ENCODE peak calls at places on chromosomes 16 and 17, in four cellular contexts. P is HepG2, T is A549, J is K562. U is an unnamed sample.

GRCh38 chr17:50920891-50921595 is 54.9 kb upstream of the TOB1 start:
- DNase-seq in P (no peak), T (no peak), J (no peak), U (no peak)

GRCh38 chr17:82153295-82153691 is 55.3 kb upstream of the FASN start:
- DNase-seq in T (no peak), J (no peak), P (no peak), U (no peak)

GRCh38 chr16:71846443-71846842 is 667 bp downstream of the ATXN1L start:
- DNase-seq in J (no peak), T (no peak), P (no peak), U (peak; percentile 21)

GRCh38 chr17:82449136-82449882 is 1.2 kb downstream of the CYBC1 start:
- DNase-seq in J (no peak), P (no peak), T (no peak), U (no peak)

GRCh38 chr17:9080296-9080914 is 59.1 kb downstream of the NTN1 start:
- DNase-seq in J (no peak), P (no peak), T (no peak), U (no peak)

GRCh38 chr16:23469814-23470213 is 16.8 kb upstream of the COG7 start:
- DNase-seq in P (no peak), J (no peak), T (peak; percentile 38), U (no peak)

GRCh38 chr17:49450735-49451134 is 36.1 kb upstream of the PHB1 start:
- DNase-seq in P (no peak), T (no peak), J (no peak), U (no peak)

GRCh38 chr16:14378684-14379467 is 251.2 kb downstream of the PARN start:
- DNase-seq in T (peak; percentile 38), P (no peak), J (peak; percentile 49), U (no peak)

GRCh38 chr16:12971216-12971615 is 69.8 kb downstream of the SHISA9 start:
- DNase-seq in J (no peak), T (peak; percentile 61), P (no peak), U (no peak)

GRCh38 chr16:87447323-87447722 is 45.5 kb downstream of the ZCCHC14 start:
- DNase-seq in T (no peak), P (no peak), J (no peak), U (no peak)

GRCh38 chr16:53201900-53202299 is 147.1 kb downstream of the CHD9 start:
- DNase-seq in P (no peak), J (no peak), T (no peak), U (no peak)

DNA sequence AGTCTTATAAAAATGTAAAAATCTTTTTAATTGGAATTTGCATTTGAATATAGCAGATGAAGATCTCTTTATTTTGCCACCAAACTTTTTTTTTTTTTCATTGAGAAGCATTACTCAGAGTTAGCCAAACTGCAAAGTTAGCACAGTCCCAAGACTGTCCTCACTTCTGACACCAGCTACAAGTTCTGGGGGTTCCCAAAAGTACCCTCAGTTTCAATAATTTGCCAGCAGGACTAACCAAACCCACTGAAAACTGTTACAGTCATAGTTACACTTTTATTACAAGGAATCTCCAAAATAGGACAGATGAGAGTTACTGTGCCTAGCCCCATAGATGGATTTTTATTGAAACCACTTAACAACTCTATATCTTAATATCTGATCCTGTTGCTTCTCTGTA is 144.1 kb downstream of the CHD9 start:
- DNase-seq in P (no peak), J (no peak), T (no peak), U (no peak)
- TF ChIP-seq JUN in P (no peak), J (no peak), T (no peak), U (no peak)

DNA sequence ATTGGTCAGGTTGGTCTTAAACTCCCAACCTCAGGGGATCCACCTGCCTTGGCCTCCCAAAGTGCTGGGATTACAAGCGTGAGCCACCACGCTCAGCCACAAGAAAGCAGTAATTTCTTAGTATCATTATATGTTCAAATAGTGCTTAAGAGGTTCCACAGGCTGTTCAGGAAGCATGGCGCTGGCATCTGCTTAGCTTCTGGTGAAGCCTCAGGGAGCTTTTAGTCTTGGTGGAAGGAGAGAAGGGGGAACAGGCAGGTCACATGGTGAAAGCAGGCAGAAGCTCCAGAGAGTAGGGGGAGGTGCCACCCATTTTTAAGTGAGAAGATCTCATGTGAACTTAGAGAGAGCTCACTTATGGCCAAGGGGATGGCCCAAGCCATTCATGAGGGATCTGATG is 3.7 kb upstream of the SEC14L1 start:
- DNase-seq in T (no peak), J (no peak), P (no peak), U (no peak)
- H3K4me1 ChIP-seq in T (peaks cover 23% of the 10 kb centered on the region), J (peaks cover 19% of the 10 kb centered on the region), P (peaks cover 36% of the 10 kb centered on the region), U (peaks cover 18% of the 10 kb centered on the region)

GRCh38 chr16:73505178-73505968 is 457.4 kb upstream of the ZFHX3 start:
- DNase-seq in J (no peak), T (no peak), P (no peak), U (no peak)
- TF ChIP-seq JUN in J (no peak), T (no peak), P (no peak), U (no peak)

DNA sequence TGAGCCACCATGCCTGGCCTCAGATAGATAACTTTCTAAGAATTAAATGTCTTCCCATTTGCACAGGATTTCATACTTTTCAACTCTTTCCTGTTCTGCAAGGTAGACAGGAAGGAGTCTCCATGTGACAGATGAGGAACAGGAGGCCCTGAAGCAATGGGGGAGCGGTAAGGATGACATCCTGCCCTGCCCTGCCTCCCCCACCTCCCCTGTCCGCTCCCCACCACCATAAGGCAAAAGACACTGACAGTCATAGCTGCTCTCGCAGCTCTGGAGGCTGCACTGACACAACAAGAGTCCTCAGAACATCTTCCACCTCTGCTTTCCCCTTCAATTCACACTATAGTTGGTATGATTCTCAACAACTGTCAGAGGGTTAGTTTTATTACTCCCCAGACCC is 9.7 kb downstream of the CENPV start:
- DNase-seq in T (no peak), J (no peak), P (no peak), U (no peak)
- H3K4me1 ChIP-seq in T (peaks cover 13% of the 10 kb centered on the region), J (no peaks in the 10 kb centered on the region), P (peaks cover 2% of the 10 kb centered on the region), U (no peaks in the 10 kb centered on the region)

GRCh38 chr17:6640536-6641373 is at the start of the genes KIAA0753 and TXNDC17:
- DNase-seq in P (peak; percentile 79), J (peak; percentile 72), T (peak; percentile 94), U (peak; percentile 96)
- TF ChIP-seq JUN in P (peak; percentile 39), J (no peak), T (peak; percentile 81), U (no peak)